ENCODE peak calls at places on chromosome 7, in four cellular contexts. O is stimulated activated CD4-positive, alpha-beta T cell treated with anti-CD3 and anti-CD28 coated beads, Interleukin-12 subunit alpha, Interleukin-12 subunit beta, amount 100 ng/mL, for 24 hours; I is astrocyte of the spinal cord; V is IMR-90. M is an unnamed sample.

GRCh38 chr7:83150310-83150709 is 12.4 kb downstream of the PCLO start:
- DNase-seq in O (no peak), I (no peak), V (no peak), M (no peak)

GRCh38 chr7:70582921-70583895 is 548.7 kb upstream of the GALNT17 start:
- DNase-seq in O (no peak), I (no peak), V (no peak), M (no peak)

GRCh38 chr7:37510043-37510634 is 61.5 kb upstream of the ELMO1 start:
- DNase-seq in O (no peak), I (no peak), V (no peak), M (no peak)

GRCh38 chr7:47080816-47081215 is 501.1 kb downstream of the TNS3 start:
- DNase-seq in O (no peak), I (no peak), V (peak; percentile 73), M (no peak)

GRCh38 chr7:153859239-153859638 is 193.0 kb upstream of the DPP6 start:
- DNase-seq in O (no peak), I (no peak), V (no peak), M (no peak)

GRCh38 chr7:64463636-64464375 is 99.1 kb downstream of the ZNF680 start:
- DNase-seq in O (no peak), I (peak; percentile 47), V (peak; percentile 4), M (no peak)

GRCh38 chr7:149873074-149873967 is 448 bp upstream of the ATP6V0E2 start:
- DNase-seq in O (peak; percentile 93), I (peak; percentile 91), V (peak; percentile 89), M (peak; percentile 68)

GRCh38 chr7:2266911-2267310 is 24.9 kb downstream of the NUDT1 start:
- DNase-seq in O (no peak), I (peak; percentile 43), V (peak; percentile 62), M (no peak)

GRCh38 chr7:20561908-20562307 is 53.6 kb upstream of the ABCB5 start:
- DNase-seq in O (no peak), I (peak; percentile 61), V (no peak), M (no peak)

GRCh38 chr7:117480978-117481377 is 1.2 kb downstream of the CFTR start:
- DNase-seq in O (no peak), I (no peak), V (no peak), M (no peak)

GRCh38 chr7:149720372-149721083 is 52.9 kb downstream of the ZNF467 start:
- DNase-seq in O (no peak), I (no peak), V (no peak), M (no peak)

GRCh38 chr7:48035967-48036478 is 680 bp downstream of the C7orf57 start:
- DNase-seq in O (no peak), I (peak; percentile 35), V (peak; percentile 37), M (no peak)

GRCh38 chr7:32206987-32207386 is 136.8 kb upstream of the PDE1C start:
- DNase-seq in O (no peak), I (peak; percentile 11), V (peak; percentile 3), M (no peak)